ENCODE peak calls at places on chromosomes 4 and X, in nine cellular contexts. Q, K, M, F, A, B, X, C and R are unnamed samples.

GRCh38 chr4:114694770-114695169 is 96.2 kb downstream of the UGT8 start:
- DNase-seq in X (no peak), A (peak; percentile 28), B (peak; percentile 58), K (peak; percentile 49), C (peak; percentile 16), F (no peak), M (no peak), Q (peak; percentile 12), R (no peak)

GRCh38 chrX:1249101-1249887 is 19.3 kb upstream of the CSF2RA start:
- DNase-seq in C (no peak), X (peak; percentile 74), F (peak; percentile 66), B (peak; percentile 7), A (no peak), Q (peak; percentile 22), M (no peak), K (no peak), R (peak; percentile 16)

GRCh38 chrX:49192722-49193328 is 6.7 kb upstream of the PRICKLE3 start:
- DNase-seq in C (no peak), K (peak; percentile 43), B (peak; percentile 58), F (no peak), M (no peak), X (no peak), A (no peak), Q (peak; percentile 39), R (no peak)

GRCh38 chr4:52824603-52825310 is 37.4 kb upstream of the RASL11B start:
- DNase-seq in F (no peak), Q (peak; percentile 51), B (peak; percentile 87), A (no peak), K (peak; percentile 57), M (peak; percentile 75), C (no peak), X (no peak), R (no peak)

GRCh38 chr4:129862461-129862860 is 766.5 kb downstream of the C4orf33 start:
- DNase-seq in X (no peak), F (no peak), C (no peak), M (no peak), Q (no peak), A (no peak), K (no peak), B (no peak), R (no peak)

GRCh38 chrX:18709833-18710232 is 2.4 kb downstream of the PPEF1 start:
- DNase-seq in B (no peak), M (no peak), A (no peak), X (no peak), Q (no peak), C (no peak), F (no peak), K (no peak), R (no peak)

GRCh38 chr4:40232610-40233009 is 35.8 kb downstream of the RHOH start:
- DNase-seq in A (no peak), C (no peak), K (no peak), M (no peak), B (no peak), F (no peak), Q (no peak), X (no peak), R (no peak)

GRCh38 chrX:8731579-8732395 is at the start of gene ANOS1:
- DNase-seq in A (no peak), X (peak; percentile 80), Q (peak; percentile 59), K (no peak), M (no peak), C (peak; percentile 38), F (no peak), B (peak; percentile 11), R (no peak)

GRCh38 chrX:8984231-8984630 is 49.7 kb downstream of the FAM9B start:
- DNase-seq in Q (no peak), B (no peak), A (no peak), M (no peak), C (no peak), X (no peak), K (no peak), F (no peak), R (no peak)

GRCh38 chr4:123832173-123833026 is 435.8 kb downstream of the SPRY1 start:
- DNase-seq in A (no peak), Q (no peak), K (peak; percentile 99), B (peak; percentile 100), X (no peak), C (peak; percentile 94), M (peak; percentile 95), F (peak; percentile 76), R (peak; percentile 49)

GRCh38 chr4:177479063-177479462 is 36.8 kb upstream of the AGA start:
- DNase-seq in K (no peak), C (no peak), A (no peak), B (no peak), M (no peak), X (no peak), Q (no peak), F (no peak), R (no peak)

GRCh38 chrX:35826503-35826902 is 28.4 kb downstream of the MAGEB16 start:
- DNase-seq in A (no peak), F (peak; percentile 13), M (no peak), X (no peak), C (peak; percentile 3), Q (peak; percentile 29), K (no peak), B (no peak), R (no peak)

GRCh38 chrX:55796496-55796895 is 78.9 kb downstream of the RRAGB start:
- DNase-seq in F (no peak), C (no peak), K (no peak), M (no peak), X (no peak), Q (no peak), A (no peak), B (no peak), R (no peak)

DNA sequence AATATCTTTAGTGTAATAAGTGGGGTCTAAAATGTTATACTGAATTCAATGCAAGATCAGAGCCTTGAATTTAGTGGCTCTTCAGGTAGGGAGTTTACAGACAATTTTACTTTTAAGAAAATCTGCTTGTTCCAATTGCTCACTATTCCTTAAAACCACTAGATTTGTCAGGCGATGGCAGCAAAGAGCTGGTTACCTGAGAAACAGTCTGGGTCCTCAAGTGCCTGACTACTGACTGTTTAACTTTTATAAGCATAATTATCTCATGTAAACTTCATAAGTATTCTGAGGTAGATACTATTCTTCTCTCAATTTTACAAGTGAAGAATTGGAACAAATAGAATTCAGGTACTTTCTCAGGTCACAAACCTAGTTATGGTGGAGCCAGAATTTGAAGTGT is 84.3 kb downstream of the RRAGB start:
- DNase-seq in C (no peak), A (no peak), F (no peak), K (no peak), M (no peak), B (no peak), Q (no peak), X (no peak), R (no peak)
- TF ChIP-seq CTCF in C (peak; percentile 19), A (no peak), F (no peak), K (no peak), M (no peak), B (no peak), Q (peak; percentile 6), X (no peak), R (no peak)

GRCh38 chrX:39161856-39162255 is 360.6 kb downstream of the MID1IP1 start:
- DNase-seq in B (no peak), Q (no peak), A (no peak), M (no peak), K (no peak), C (no peak), F (no peak), X (no peak), R (no peak)

GRCh38 chrX:39163585-39163984 is 362.3 kb downstream of the MID1IP1 start:
- DNase-seq in C (no peak), X (no peak), K (no peak), F (no peak), A (no peak), M (no peak), Q (no peak), B (no peak), R (no peak)

GRCh38 chrX:39165185-39165584 is 363.9 kb downstream of the MID1IP1 start:
- DNase-seq in K (no peak), C (no peak), M (no peak), Q (no peak), F (no peak), A (no peak), X (no peak), B (no peak), R (no peak)

GRCh38 chrX:39164212-39164611 is 363.0 kb downstream of the MID1IP1 start:
- DNase-seq in B (no peak), Q (no peak), K (no peak), C (no peak), A (no peak), M (no peak), F (no peak), X (no peak), R (no peak)

GRCh38 chrX:39162322-39162721 is 361.1 kb downstream of the MID1IP1 start:
- DNase-seq in A (no peak), M (no peak), F (no peak), C (no peak), Q (no peak), K (no peak), X (no peak), B (no peak), R (no peak)
- TF ChIP-seq CTCF in A (no peak), M (no peak), F (no peak), C (no peak), Q (no peak), K (no peak), X (peak; percentile 52), B (no peak), R (no peak)

DNA sequence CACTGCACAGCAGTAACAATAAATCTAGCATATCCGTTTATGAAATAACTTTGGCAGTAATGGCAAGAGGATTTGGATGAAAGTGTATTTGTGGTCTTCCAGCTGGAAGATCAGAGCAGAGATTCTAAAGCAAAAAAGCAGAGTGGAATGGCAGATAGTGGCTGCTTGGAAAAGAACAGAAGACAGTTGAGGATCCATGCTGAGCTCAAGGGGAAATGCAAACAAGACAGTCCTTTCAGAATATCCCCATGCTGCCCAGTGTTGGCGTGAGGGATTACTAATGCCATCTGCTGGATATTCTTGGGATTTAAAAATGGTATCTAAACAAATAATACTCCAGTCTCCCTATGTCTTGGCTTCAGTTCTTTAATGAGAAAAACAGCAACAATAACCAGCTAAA is 629.1 kb upstream of the ATOH1 start:
- DNase-seq in Q (peak; percentile 24), A (peak; percentile 45), K (peak; percentile 12), X (no peak), F (no peak), C (peak; percentile 28), M (no peak), B (peak; percentile 75), R (no peak)
- TF ChIP-seq CTCF in Q (no peak), A (peak; percentile 49), K (peak; percentile 30), X (peak; percentile 78), F (no peak), C (peak; percentile 63), M (peak; percentile 49), B (peak; percentile 74), R (peak; percentile 12)

GRCh38 chrX:31550169-31550568 is 478.3 kb upstream of the FTHL17 start:
- DNase-seq in X (no peak), C (no peak), A (no peak), Q (no peak), K (no peak), M (no peak), B (no peak), F (no peak), R (no peak)

GRCh38 chrX:31551913-31552312 is 480.1 kb upstream of the FTHL17 start:
- DNase-seq in F (no peak), K (no peak), Q (no peak), A (no peak), X (no peak), C (no peak), M (no peak), B (peak; percentile 51), R (no peak)

DNA sequence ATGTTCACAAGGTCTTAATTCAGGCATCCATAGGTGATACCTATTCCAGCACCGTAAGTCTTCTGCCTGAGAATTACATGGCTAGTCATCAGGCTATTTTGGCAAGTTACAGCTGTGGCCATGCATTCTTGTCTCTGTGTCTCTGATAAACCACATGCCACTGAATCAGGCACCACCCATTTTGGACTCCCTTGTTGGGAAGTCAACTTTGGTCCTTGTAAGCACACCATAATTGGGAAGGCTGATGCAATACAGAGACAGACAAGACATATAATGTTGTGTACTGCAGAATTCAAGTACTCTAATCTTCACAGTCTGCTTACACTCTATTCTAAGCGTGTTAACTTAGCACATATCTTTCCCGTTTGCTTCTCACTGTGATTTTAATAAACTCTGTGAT is 483.7 kb upstream of the FTHL17 start:
- DNase-seq in K (peak; percentile 58), F (no peak), M (no peak), A (no peak), X (no peak), C (no peak), Q (no peak), B (no peak), R (no peak)
- TF ChIP-seq CTCF in K (no peak), F (no peak), M (no peak), A (no peak), X (no peak), C (no peak), Q (no peak), B (no peak), R (no peak)